ENCODE peak calls at places on chromosomes 12 and 14, in eight cellular contexts. L is stomach, K is nephron progenitor cell, O is cardiac fibroblast, U is foreskin fibroblast, Z is GM10248, A is colonic mucosa, C is brain microvascular endothelial cell. D is an unnamed sample.

GRCh38 chr14:32366995-32367394 is 37.9 kb downstream of the AKAP6 start:
- DNase-seq in L (no peak), K (no peak), O (peak), U (no peak), Z (no peak), A (no peak), C (peak), D (no peak)

GRCh38 chr12:19706936-19707335 is 267.6 kb downstream of the AEBP2 start:
- DNase-seq in L (no peak), K (no peak), O (peak), U (no peak), Z (no peak), A (no peak), C (no peak), D (no peak)

GRCh38 chr12:16063728-16064127 is 152.6 kb downstream of the DERA start:
- DNase-seq in L (no peak), K (no peak), O (peak), U (no peak), Z (no peak), A (no peak), C (no peak), D (no peak)

GRCh38 chr12:124762384-124762783 is 101.3 kb downstream of the SCARB1 start:
- DNase-seq in L (no peak), K (no peak), O (no peak), U (no peak), Z (no peak), A (no peak), C (no peak), D (no peak)

GRCh38 chr12:56803750-56804149 is 40.6 kb downstream of the HSD17B6 start:
- DNase-seq in L (no peak), K (no peak), O (no peak), U (no peak), Z (no peak), A (no peak), C (no peak), D (peak)

GRCh38 chr14:68759017-68759569 is 33.8 kb downstream of the ZFP36L1 start:
- DNase-seq in L (no peak), K (no peak), O (no peak), U (no peak), Z (no peak), A (no peak), C (no peak), D (no peak)

GRCh38 chr12:49352351-49352750 is 5.7 kb downstream of the DNAJC22 start:
- DNase-seq in L (peak), K (no peak), O (no peak), U (no peak), Z (no peak), A (no peak), C (no peak), D (no peak)

GRCh38 chr12:19967486-19967885 is 400.9 kb upstream of the PDE3A start:
- DNase-seq in L (no peak), K (no peak), O (peak), U (peak), Z (no peak), A (no peak), C (peak), D (no peak)

GRCh38 chr14:77032483-77032853 is 4.0 kb upstream of the IRF2BPL start:
- DNase-seq in L (no peak), K (no peak), O (no peak), U (no peak), Z (no peak), A (no peak), C (no peak), D (no peak)

GRCh38 chr12:108933950-108934349 is 54.1 kb downstream of the DAO start:
- DNase-seq in L (no peak), K (no peak), O (no peak), U (no peak), Z (no peak), A (no peak), C (no peak), D (no peak)

GRCh38 chr14:92456215-92457017 is 57.2 kb upstream of the RIN3 start:
- DNase-seq in L (peak), K (peak), O (peak), U (peak), Z (peak), A (peak), C (peak), D (peak)

DNA sequence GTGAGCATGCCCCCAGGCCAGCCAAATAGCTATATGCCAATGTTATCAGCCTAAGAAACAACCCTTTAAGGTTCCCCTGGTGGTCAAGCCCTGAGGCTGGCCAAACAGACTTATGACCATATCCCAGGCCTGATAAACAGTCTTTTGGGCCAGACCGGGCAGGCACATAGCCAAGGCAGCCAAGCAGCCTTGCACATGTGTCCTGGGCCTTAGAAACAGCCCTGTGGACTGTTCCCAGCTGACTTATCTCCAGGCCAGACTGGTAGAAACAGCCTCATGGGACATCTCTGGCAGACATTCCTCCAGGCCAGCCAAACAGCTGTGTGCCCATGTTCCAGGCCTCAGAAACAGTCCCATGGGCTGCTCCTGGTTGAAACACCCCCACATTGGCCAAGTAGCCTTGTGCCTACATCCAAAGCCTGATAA is 295.0 kb upstream of the MGAT4C start:
- DNase-seq in L (no peak), K (no peak), O (no peak), U (no peak), Z (no peak), A (no peak), C (no peak), D (peak)
- TF ChIP-seq CTCF in L (no peak), K (no peak), O (no peak), U (no peak), Z (no peak), A (no peak), C (no peak), D (no peak)

GRCh38 chr14:61557854-61558253 is 137.5 kb upstream of the HIF1A start:
- DNase-seq in L (no peak), K (no peak), O (no peak), U (no peak), Z (no peak), A (no peak), C (no peak), D (no peak)

GRCh38 chr14:61557262-61557661 is 138.1 kb upstream of the HIF1A start:
- DNase-seq in L (no peak), K (no peak), O (no peak), U (no peak), Z (no peak), A (no peak), C (no peak), D (no peak)

GRCh38 chr14:61555056-61555838 is 140.1 kb upstream of the HIF1A start:
- DNase-seq in L (no peak), K (no peak), O (peak), U (no peak), Z (no peak), A (no peak), C (no peak), D (no peak)

GRCh38 chr14:61558271-61558670 is 137.0 kb upstream of the HIF1A start:
- DNase-seq in L (no peak), K (no peak), O (no peak), U (no peak), Z (no peak), A (no peak), C (no peak), D (no peak)

GRCh38 chr14:61556455-61556854 is 138.9 kb upstream of the HIF1A start:
- DNase-seq in L (no peak), K (no peak), O (no peak), U (no peak), Z (no peak), A (no peak), C (no peak), D (no peak)
- TF ChIP-seq CTCF in L (no peak), K (no peak), O (no peak), U (no peak), Z (no peak), A (no peak), C (no peak), D (no peak)

DNA sequence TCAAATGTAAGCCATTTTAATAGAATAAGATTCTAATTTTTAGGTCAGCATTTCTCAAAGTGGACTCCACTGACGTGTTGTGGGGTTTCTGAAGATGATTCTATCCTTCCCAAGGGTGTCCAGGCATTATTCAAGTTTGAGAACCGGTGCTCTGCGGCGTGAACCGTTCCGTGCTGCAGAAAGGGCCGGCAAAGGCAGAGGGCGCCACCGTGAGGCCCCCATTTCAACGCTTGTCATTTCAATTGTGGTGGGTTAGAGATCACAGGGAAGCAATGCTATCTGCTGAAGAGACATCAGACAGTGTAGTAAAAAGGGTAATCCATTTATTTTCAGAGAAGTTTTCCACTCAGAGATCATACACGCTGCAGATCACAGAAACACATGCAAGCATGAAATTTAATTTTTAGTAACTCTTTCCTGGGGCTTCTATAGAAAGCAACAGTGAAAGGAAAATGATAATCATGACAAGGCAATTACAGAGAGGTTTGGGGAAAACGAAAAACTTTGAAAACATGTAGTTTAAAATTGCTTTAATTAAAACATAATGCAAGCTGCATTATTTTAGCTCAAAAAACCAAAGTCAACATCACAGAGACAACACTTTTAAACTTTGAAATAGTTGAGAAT is 201.7 kb downstream of the EXOC5 start:
- DNase-seq in L (peak), K (peak), O (peak), U (no peak), Z (peak), A (peak), C (peak), D (peak)
- TF ChIP-seq CTCF in L (peak), K (peak), O (peak), U (peak), Z (peak), A (peak), C (peak), D (peak)

DNA sequence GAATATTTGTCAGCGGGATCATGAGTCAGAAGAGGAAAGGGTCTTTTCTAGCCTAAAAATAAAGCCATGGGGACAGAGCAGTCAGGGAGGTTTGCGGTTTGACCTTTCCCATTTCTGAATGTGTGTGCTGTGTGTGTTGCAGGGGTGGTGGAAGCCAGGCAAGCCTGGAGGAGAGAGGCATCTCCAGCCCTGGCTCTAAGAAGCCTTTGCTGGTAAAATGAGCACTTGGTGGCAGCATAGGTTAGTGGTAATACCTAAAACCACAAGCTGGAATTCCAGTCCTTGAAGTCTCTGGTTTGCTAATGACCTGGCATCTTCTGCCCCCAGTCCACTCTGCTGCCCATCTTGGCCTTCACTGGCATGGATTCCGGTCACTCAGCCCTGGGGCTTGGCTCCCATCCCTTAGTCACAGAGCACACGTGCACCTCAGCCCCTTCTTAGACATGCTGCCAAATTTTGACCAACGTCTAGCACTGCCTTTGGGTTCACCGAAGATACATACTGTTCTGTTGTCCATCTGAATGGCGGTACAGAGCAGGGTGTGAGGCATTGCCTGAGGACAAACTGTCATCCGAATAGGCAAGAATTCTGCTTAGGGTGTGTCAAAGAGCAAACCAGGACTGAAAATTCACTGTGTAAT is 52.7 kb downstream of the KCNA5 start:
- DNase-seq in L (no peak), K (no peak), O (peak), U (peak), Z (no peak), A (no peak), C (peak), D (no peak)
- TF ChIP-seq CTCF in L (no peak), K (no peak), O (no peak), U (peak), Z (no peak), A (no peak), C (peak), D (no peak)

GRCh38 chr12:106118-106561 is 39.6 kb downstream of the IQSEC3 start:
- DNase-seq in L (no peak), K (no peak), O (peak), U (no peak), Z (peak), A (no peak), C (no peak), D (no peak)
- TF ChIP-seq CTCF in L (no peak), K (peak), O (no peak), U (no peak), Z (peak), A (no peak), C (peak), D (peak)

GRCh38 chr14:98136019-98136418 is 1136.0 kb downstream of the BCL11B start:
- DNase-seq in L (no peak), K (no peak), O (no peak), U (no peak), Z (no peak), A (no peak), C (no peak), D (no peak)

GRCh38 chr14:98136420-98136819 is 1135.6 kb downstream of the BCL11B start:
- DNase-seq in L (no peak), K (no peak), O (no peak), U (no peak), Z (no peak), A (no peak), C (no peak), D (no peak)

GRCh38 chr14:98137626-98138025 is 1134.4 kb downstream of the BCL11B start:
- DNase-seq in L (no peak), K (no peak), O (no peak), U (no peak), Z (no peak), A (no peak), C (no peak), D (no peak)

GRCh38 chr14:98140862-98141261 is 1131.1 kb downstream of the BCL11B start:
- DNase-seq in L (no peak), K (no peak), O (no peak), U (no peak), Z (no peak), A (no peak), C (no peak), D (no peak)

DNA sequence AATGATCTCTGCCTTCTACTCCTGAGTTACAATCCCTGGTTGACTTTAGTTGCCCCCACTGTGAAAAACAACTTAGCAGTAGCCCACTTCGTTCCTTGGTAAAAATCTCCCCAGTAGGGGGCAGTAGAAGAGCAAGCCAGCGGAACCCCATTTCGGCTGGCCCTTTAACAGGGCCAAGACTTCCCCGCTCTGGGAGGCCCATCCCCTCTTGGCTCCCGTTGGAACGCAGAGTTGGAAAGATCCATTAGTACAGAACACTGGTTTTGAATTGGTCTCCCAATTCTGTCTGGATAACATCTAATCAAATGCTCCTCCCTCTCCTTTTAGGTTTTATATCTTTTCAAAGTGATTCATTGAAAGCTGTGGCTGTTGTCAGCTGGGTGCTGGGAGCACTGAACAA is 1133.3 kb downstream of the BCL11B start:
- DNase-seq in L (no peak), K (peak), O (no peak), U (no peak), Z (peak), A (peak), C (no peak), D (no peak)
- TF ChIP-seq CTCF in L (no peak), K (peak), O (no peak), U (no peak), Z (peak), A (peak), C (peak), D (no peak)

DNA sequence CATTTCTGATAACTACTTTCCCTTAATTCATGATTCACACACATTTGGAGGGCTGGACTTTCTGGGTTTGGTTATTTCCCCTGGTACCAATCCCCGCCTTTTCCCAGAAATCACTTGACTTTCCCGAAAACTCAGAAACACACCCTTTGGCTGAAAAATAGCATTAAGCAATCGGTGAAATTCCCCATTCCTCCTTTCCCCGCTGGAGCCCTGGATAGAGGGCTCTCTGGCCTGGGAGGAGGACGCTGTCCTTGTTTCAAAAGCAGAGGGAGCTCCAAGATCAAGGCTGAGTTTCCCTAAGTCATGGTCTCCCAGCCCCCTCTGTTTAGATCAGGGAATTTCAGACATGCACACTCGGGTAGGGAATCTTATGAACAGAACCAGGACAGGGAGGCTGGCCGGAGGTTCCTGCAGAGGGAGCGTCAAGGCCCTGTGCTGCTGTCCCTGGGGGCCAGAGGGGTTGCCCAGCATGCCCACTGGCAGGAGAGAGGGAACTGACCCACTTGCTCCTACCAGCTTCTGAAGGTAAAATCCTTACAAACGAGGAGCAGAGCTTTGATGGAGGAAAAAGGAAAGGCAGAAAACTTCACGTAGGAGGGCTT is at the start of gene C1S:
- DNase-seq in L (peak), K (peak), O (peak), U (peak), Z (no peak), A (peak), C (peak), D (peak)
- TF ChIP-seq CTCF in L (peak), K (peak), O (peak), U (peak), Z (no peak), A (peak), C (peak), D (peak)

GRCh38 chr12:65100140-65100539 is 21.0 kb downstream of the WIF1 start:
- DNase-seq in L (no peak), K (no peak), O (peak), U (peak), Z (no peak), A (no peak), C (no peak), D (no peak)
- TF ChIP-seq CTCF in L (no peak), K (peak), O (peak), U (no peak), Z (no peak), A (no peak), C (peak), D (no peak)

D was measured in psoas muscle.